ENCODE peak calls at places on chromosomes 4 and X, in ten cellular contexts. B is AG10803, O is GM20000, W is uterus, U is osteoblast, Z is MM.1S, T is tibial artery, P is GM12865, I is osteocyte, V is tibial nerve. R is an unnamed sample.

GRCh38 chr4:35228318-35228717 is 1016.0 kb downstream of the ARAP2 start:
- DNase-seq in B (no peak), O (no peak), W (no peak), U (no peak), Z (no peak), T (no peak), P (no peak), I (no peak), V (no peak), R (no peak)

GRCh38 chr4:147042046-147042445 is 96.4 kb upstream of the TTC29 start:
- DNase-seq in B (no peak), O (no peak), W (no peak), U (no peak), Z (no peak), T (no peak), P (no peak), I (no peak), V (no peak), R (no peak)

GRCh38 chr4:182807841-182808548 is 109.2 kb downstream of the DCTD start:
- DNase-seq in B (no peak), O (no peak), W (no peak), U (peak), Z (no peak), T (no peak), P (no peak), I (no peak), V (no peak), R (no peak)

GRCh38 chrX:3384330-3384729 is 37.9 kb upstream of the MXRA5 start:
- DNase-seq in B (peak), O (no peak), W (no peak), U (no peak), Z (no peak), T (no peak), P (no peak), I (no peak), V (no peak), R (no peak)

GRCh38 chr4:187258651-187259401 is 535.2 kb upstream of the FAT1 start:
- DNase-seq in B (no peak), O (no peak), W (no peak), U (no peak), Z (no peak), T (no peak), P (no peak), I (no peak), V (no peak), R (no peak)

GRCh38 chrX:96204928-96205327 is 479.7 kb upstream of the DIAPH2 start:
- DNase-seq in B (no peak), O (no peak), W (no peak), U (no peak), Z (no peak), T (no peak), P (no peak), I (no peak), V (no peak), R (no peak)

GRCh38 chr4:28167411-28167810 is 1306.8 kb downstream of the STIM2 start:
- DNase-seq in B (no peak), O (no peak), W (no peak), U (no peak), Z (peak), T (no peak), P (no peak), I (no peak), V (no peak), R (no peak)

GRCh38 chr4:26826721-26827120 is 33.9 kb upstream of the STIM2 start:
- DNase-seq in B (no peak), O (peak), W (peak), U (no peak), Z (no peak), T (peak), P (peak), I (no peak), V (peak), R (no peak)

GRCh38 chrX:42746606-42747005 is 31.4 kb downstream of the PPP1R2C start:
- DNase-seq in B (peak), O (no peak), W (no peak), U (peak), Z (no peak), T (no peak), P (no peak), I (no peak), V (no peak), R (no peak)

GRCh38 chr4:135267148-135267878 is 1065.7 kb upstream of the PABPC4L start:
- DNase-seq in B (no peak), O (no peak), W (no peak), U (no peak), Z (no peak), T (no peak), P (no peak), I (no peak), V (no peak), R (no peak)

GRCh38 chrX:128518508-128518907 is 466.3 kb upstream of the ACTRT1 start:
- DNase-seq in B (no peak), O (peak), W (no peak), U (peak), Z (peak), T (no peak), P (peak), I (no peak), V (no peak), R (no peak)

GRCh38 chr4:14528921-14529320 is 473.4 kb upstream of the CPEB2 start:
- DNase-seq in B (no peak), O (no peak), W (no peak), U (no peak), Z (no peak), T (no peak), P (no peak), I (no peak), V (no peak), R (no peak)

GRCh38 chr4:152590179-152591031 is 54.5 kb upstream of the FBXW7 start:
- DNase-seq in B (peak), O (no peak), W (no peak), U (peak), Z (no peak), T (no peak), P (peak), I (no peak), V (no peak), R (no peak)

GRCh38 chrX:17725176-17725575 is 12.1 kb upstream of the SCML1 start:
- DNase-seq in B (no peak), O (no peak), W (no peak), U (no peak), Z (no peak), T (no peak), P (no peak), I (no peak), V (no peak), R (no peak)

GRCh38 chrX:45758738-45759397 is 558.2 kb upstream of the DIPK2B start:
- DNase-seq in B (peak), O (no peak), W (no peak), U (no peak), Z (peak), T (no peak), P (peak), I (no peak), V (no peak), R (no peak)

GRCh38 chr4:17490575-17491059 is 21.3 kb downstream of the QDPR start:
- DNase-seq in B (no peak), O (no peak), W (no peak), U (peak), Z (no peak), T (no peak), P (no peak), I (no peak), V (no peak), R (no peak)

GRCh38 chr4:189228726-189229125 is 711.9 kb upstream of the FRG1 start:
- DNase-seq in B (no peak), O (no peak), W (no peak), U (no peak), Z (no peak), T (no peak), P (no peak), I (no peak), V (no peak), R (no peak)

GRCh38 chr4:114598191-114599121 is at the start of gene UGT8:
- DNase-seq in B (peak), O (peak), W (no peak), U (peak), Z (no peak), T (no peak), P (peak), I (no peak), V (no peak), R (peak)

GRCh38 chr4:11765849-11766453 is 337.3 kb upstream of the HS3ST1 start:
- DNase-seq in B (no peak), O (peak), W (no peak), U (no peak), Z (peak), T (no peak), P (peak), I (no peak), V (peak), R (no peak)

GRCh38 chr4:98639108-98639507 is 19.3 kb downstream of the TSPAN5 start:
- DNase-seq in B (no peak), O (no peak), W (no peak), U (no peak), Z (no peak), T (no peak), P (no peak), I (no peak), V (no peak), R (no peak)
- TF ChIP-seq CTCF in B (no peak), O (no peak), W (no peak), U (no peak), Z (no peak), T (no peak), P (no peak), I (no peak), V (no peak), R (no peak)

DNA sequence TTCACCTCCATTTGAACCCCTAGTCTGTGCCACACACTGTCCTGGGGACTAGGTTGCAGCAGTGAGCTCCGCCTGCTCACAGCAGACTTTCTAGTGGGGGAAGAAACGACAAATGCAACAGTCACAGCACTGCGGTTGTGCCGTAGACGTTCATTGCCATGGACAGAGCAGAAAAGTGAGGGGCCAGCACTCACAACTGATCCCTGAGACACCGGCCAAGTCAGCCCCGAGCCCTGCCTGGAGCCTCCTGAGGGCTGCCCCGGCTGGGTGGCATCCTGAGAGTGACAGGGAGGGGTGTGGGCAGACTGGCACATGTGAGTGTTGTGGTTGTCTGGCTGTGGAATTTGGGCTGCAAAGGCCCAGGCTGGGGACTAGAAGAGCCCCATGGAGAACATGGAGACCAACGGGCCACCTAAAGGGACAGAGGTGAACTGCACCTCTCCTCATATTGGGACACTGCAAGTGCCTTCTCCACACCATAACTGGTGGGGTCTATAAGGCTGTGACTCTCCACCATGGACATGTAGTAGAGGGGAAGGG is 4.6 kb downstream of the DUSP9 start:
- DNase-seq in B (no peak), O (peak), W (peak), U (peak), Z (no peak), T (no peak), P (peak), I (no peak), V (no peak), R (peak)
- TF ChIP-seq CTCF in B (peak), O (no peak), W (no peak), U (peak), Z (peak), T (no peak), P (peak), I (peak), V (no peak), R (peak)

DNA sequence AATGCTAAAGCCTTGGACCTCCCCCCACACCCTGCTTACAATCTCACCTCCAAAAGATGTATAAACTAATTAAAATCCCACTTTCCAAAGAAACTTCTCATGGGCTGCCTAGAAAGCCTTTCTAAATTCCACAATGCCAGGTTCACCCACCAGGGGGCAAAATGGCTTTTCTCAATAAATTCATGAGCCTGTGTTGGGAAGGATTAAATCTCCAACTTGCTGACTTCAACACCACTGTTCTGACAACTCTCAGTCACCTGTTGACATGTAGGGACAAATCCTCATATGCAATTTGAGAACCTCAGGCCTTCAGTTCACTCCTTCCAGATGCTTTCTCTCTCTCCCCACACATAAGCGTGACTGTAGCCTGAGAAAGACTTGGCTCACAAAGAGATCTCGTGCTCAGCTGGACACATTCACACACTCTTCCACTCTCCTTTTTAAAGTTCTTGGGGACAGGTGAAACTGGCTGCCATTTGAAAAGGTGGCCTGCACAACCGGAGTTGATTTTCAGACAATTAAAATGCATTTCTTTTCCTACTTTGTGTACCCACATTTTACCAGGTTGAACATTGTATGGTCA is 88.6 kb upstream of the PRPS2 start:
- DNase-seq in B (no peak), O (no peak), W (no peak), U (no peak), Z (no peak), T (no peak), P (peak), I (no peak), V (no peak), R (no peak)
- TF ChIP-seq CTCF in B (peak), O (no peak), W (no peak), U (peak), Z (peak), T (no peak), P (peak), I (peak), V (no peak), R (peak)

GRCh38 chr4:111631157-111631999 is 513.9 kb upstream of the FAM241A start:
- DNase-seq in B (peak), O (no peak), W (no peak), U (peak), Z (peak), T (no peak), P (peak), I (no peak), V (no peak), R (no peak)
- TF ChIP-seq CTCF in B (peak), O (peak), W (no peak), U (peak), Z (peak), T (no peak), P (peak), I (peak), V (no peak), R (peak)

GRCh38 chr4:31043382-31044062 is 323.4 kb downstream of the PCDH7 start:
- DNase-seq in B (no peak), O (no peak), W (no peak), U (no peak), Z (no peak), T (no peak), P (no peak), I (no peak), V (no peak), R (no peak)

GRCh38 chr4:31045151-31045550 is 325.0 kb downstream of the PCDH7 start:
- DNase-seq in B (no peak), O (no peak), W (no peak), U (no peak), Z (no peak), T (no peak), P (no peak), I (no peak), V (no peak), R (no peak)

GRCh38 chr4:31051151-31051550 is 331.0 kb downstream of the PCDH7 start:
- DNase-seq in B (no peak), O (no peak), W (no peak), U (no peak), Z (no peak), T (no peak), P (no peak), I (no peak), V (no peak), R (no peak)

GRCh38 chr4:31041385-31041784 is 321.2 kb downstream of the PCDH7 start:
- DNase-seq in B (no peak), O (no peak), W (no peak), U (no peak), Z (no peak), T (no peak), P (no peak), I (no peak), V (no peak), R (no peak)

DNA sequence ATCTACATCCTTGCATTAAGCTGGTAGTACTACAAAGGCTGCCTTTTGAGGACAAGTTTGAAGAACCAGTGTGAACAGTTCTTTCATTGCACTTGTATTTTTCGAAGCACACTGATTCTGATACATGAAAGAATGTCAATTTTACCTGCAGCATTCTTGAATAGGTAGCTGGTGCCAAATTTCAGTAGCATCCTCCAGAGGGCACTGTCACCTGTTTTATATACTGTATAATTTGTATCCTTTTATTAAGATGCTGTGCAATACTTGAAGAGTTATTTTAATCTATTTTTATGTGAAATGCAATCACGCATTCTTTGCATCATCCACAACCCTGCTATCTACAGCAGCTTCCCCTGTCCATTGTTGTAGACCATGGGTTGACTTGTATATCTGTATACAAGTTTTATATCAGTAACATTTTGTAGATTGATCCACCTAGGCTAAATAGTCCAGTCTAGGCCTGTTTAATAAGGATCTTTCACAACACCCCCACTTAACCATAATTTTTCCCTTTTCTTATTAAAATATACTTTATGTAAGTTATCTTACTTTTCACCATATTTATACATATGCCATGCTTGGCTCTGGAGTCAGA is 325.7 kb downstream of the PCDH7 start:
- DNase-seq in B (no peak), O (no peak), W (no peak), U (no peak), Z (peak), T (no peak), P (peak), I (no peak), V (no peak), R (no peak)
- TF ChIP-seq CTCF in B (no peak), O (no peak), W (no peak), U (no peak), Z (peak), T (peak), P (no peak), I (peak), V (no peak), R (peak)